ENCODE peak calls at places on chromosomes 6 and 20, in seven cellular contexts. M is HepG2, Z is K562, S is GM23338, L is GM12878, I is endothelial cell of umbilical vein, F is HCT116. D is an unnamed sample.
A peak's percentile ranks its signal among the peaks of the same experiment; 100 is the strongest.

GRCh38 chr20:46304361-46304760 is 3.9 kb downstream of the CDH22 start:
- DNase-seq in M (no peak), Z (no peak), S (no peak), L (no peak), I (no peak), F (no peak), D (no peak)

GRCh38 chr6:44955145-44955544 is 373.0 kb upstream of the RUNX2 start:
- DNase-seq in M (no peak), Z (no peak), S (no peak), L (no peak), I (no peak), F (no peak), D (no peak)

GRCh38 chr20:25500880-25501351 is 84.4 kb downstream of the NINL start:
- DNase-seq in M (no peak), Z (no peak), S (no peak), L (no peak), I (no peak), F (no peak), D (no peak)

GRCh38 chr6:17914651-17915050 is 72.8 kb downstream of the KIF13A start:
- DNase-seq in M (no peak), Z (no peak), S (no peak), L (no peak), I (no peak), F (no peak), D (no peak)

GRCh38 chr6:124028117-124028516 is 224.5 kb downstream of the NKAIN2 start:
- DNase-seq in M (no peak), Z (no peak), S (no peak), L (no peak), I (no peak), F (no peak), D (no peak)

GRCh38 chr6:166010136-166010535 is 157.5 kb downstream of the TBXT start:
- DNase-seq in M (no peak), Z (no peak), S (no peak), L (no peak), I (no peak), F (no peak), D (no peak)

GRCh38 chr20:1965520-1966278 is 28.2 kb downstream of the PDYN start:
- DNase-seq in M (peak; percentile 71), Z (peak; percentile 79), S (peak; percentile 90), L (peak; percentile 19), I (peak; percentile 63), F (peak; percentile 62), D (peak; percentile 89)

GRCh38 chr6:22877946-22878705 is 308.8 kb downstream of the HDGFL1 start:
- DNase-seq in M (no peak), Z (no peak), S (peak; percentile 88), L (no peak), I (no peak), F (no peak), D (peak; percentile 16)

GRCh38 chr6:24547243-24547642 is 52.5 kb downstream of the ALDH5A1 start:
- DNase-seq in M (peak; percentile 32), Z (no peak), S (peak; percentile 75), L (no peak), I (no peak), F (no peak), D (no peak)

GRCh38 chr6:92130944-92131343 is 1288.4 kb downstream of the EPHA7 start:
- DNase-seq in M (no peak), Z (no peak), S (no peak), L (no peak), I (no peak), F (no peak), D (no peak)

GRCh38 chr6:33481192-33481591 is 26.8 kb downstream of the ZBTB9 start:
- DNase-seq in M (no peak), Z (no peak), S (no peak), L (no peak), I (no peak), F (peak; percentile 6), D (no peak)

GRCh38 chr6:132412656-132413500 is 11.6 kb upstream of the MOXD1 start:
- DNase-seq in M (no peak), Z (no peak), S (no peak), L (no peak), I (no peak), F (no peak), D (no peak)

GRCh38 chr6:169235286-169235685 is 18.4 kb downstream of the THBS2 start:
- DNase-seq in M (no peak), Z (no peak), S (no peak), L (no peak), I (no peak), F (no peak), D (no peak)

GRCh38 chr20:22686097-22686496 is 101.7 kb upstream of the FOXA2 start:
- DNase-seq in M (peak; percentile 32), Z (peak; percentile 49), S (peak; percentile 85), L (no peak), I (peak; percentile 70), F (peak; percentile 46), D (no peak)

GRCh38 chr20:676315-676937 is 824 bp upstream of the SCRT2 start:
- DNase-seq in M (no peak), Z (peak; percentile 16), S (peak; percentile 45), L (no peak), I (no peak), F (no peak), D (no peak)

GRCh38 chr6:159978291-159979135 is 9.6 kb downstream of the IGF2R start:
- DNase-seq in M (no peak), Z (no peak), S (peak; percentile 52), L (peak; percentile 78), I (no peak), F (no peak), D (no peak)

GRCh38 chr20:57618091-57618765 is 2.0 kb downstream of the ZBP1 start:
- DNase-seq in M (no peak), Z (no peak), S (no peak), L (no peak), I (no peak), F (peak; percentile 57), D (no peak)

GRCh38 chr6:147805155-147805554 is 296.7 kb downstream of the SAMD5 start:
- DNase-seq in M (peak; percentile 38), Z (no peak), S (no peak), L (no peak), I (peak; percentile 28), F (no peak), D (no peak)

GRCh38 chr6:160355001-160355400 is 6.8 kb downstream of the SLC22A3 start:
- DNase-seq in M (no peak), Z (no peak), S (no peak), L (no peak), I (no peak), F (no peak), D (no peak)

GRCh38 chr20:2914160-2914559 is 40.9 kb downstream of the PTPRA start:
- DNase-seq in M (peak; percentile 71), Z (no peak), S (no peak), L (no peak), I (peak; percentile 36), F (no peak), D (no peak)

GRCh38 chr6:144285798-144286502 is 815 bp downstream of the UTRN start:
- DNase-seq in M (peak; percentile 24), Z (peak; percentile 11), S (peak; percentile 65), L (no peak), I (peak; percentile 74), F (no peak), D (no peak)
- TF ChIP-seq POLR2AphosphoS5 in M (peak; percentile 52), Z (no peak), S (no peak), L (no peak), I (peak; percentile 34), F (peak; percentile 32), D (no peak)

DNA sequence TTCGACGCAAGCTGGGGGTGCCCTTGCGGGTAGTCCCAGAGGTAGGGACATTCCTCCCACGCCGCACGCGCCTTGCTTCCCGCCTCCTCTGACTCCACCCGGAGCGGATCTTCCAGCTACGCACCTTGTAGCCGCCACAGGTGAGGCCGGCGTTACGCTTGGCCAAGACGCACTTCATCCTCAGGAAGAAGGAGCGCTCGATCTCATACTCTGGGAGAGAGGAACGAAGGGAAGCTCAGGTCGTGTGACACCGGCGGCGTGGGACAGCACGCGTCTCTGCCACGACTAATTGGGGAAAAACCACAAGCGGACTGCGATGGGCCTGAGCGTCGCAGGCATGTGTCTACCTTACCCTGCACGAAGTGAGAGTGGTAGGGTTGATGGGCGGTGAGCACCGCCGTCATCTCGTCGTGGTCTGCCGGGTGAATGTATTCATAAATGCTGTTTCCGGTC is 15.5 kb downstream of the SIM1 start:
- DNase-seq in M (no peak), Z (no peak), S (peak; percentile 44), L (no peak), I (no peak), F (no peak), D (no peak)
- TF ChIP-seq EZH2 in M (no peak), Z (no peak), S (peak; percentile 36), L (no peak), I (peak; percentile 56), F (no peak), D (no peak)

GRCh38 chr20:18979132-18979531 is 165.5 kb downstream of the SCP2D1 start:
- DNase-seq in M (no peak), Z (no peak), S (no peak), L (no peak), I (no peak), F (no peak), D (no peak)

GRCh38 chr20:18983796-18984195 is 170.2 kb downstream of the SCP2D1 start:
- DNase-seq in M (no peak), Z (no peak), S (no peak), L (no peak), I (no peak), F (no peak), D (no peak)

GRCh38 chr20:18985551-18985950 is 172.0 kb downstream of the SCP2D1 start:
- DNase-seq in M (no peak), Z (no peak), S (no peak), L (no peak), I (no peak), F (no peak), D (no peak)

GRCh38 chr20:18984238-18985200 is 170.9 kb downstream of the SCP2D1 start:
- DNase-seq in M (no peak), Z (peak; percentile 27), S (no peak), L (no peak), I (no peak), F (no peak), D (no peak)

GRCh38 chr20:18981956-18982539 is 168.5 kb downstream of the SCP2D1 start:
- DNase-seq in M (no peak), Z (no peak), S (no peak), L (no peak), I (no peak), F (no peak), D (no peak)
- TF ChIP-seq POLR2AphosphoS5 in M (no peak), Z (no peak), S (no peak), L (no peak), I (no peak), F (no peak), D (no peak)

GRCh38 chr6:41373367-41373918 is 38.0 kb downstream of the NCR2 start:
- DNase-seq in M (no peak), Z (no peak), S (no peak), L (no peak), I (no peak), F (no peak), D (no peak)

GRCh38 chr6:41370488-41371111 is 35.2 kb downstream of the NCR2 start:
- DNase-seq in M (no peak), Z (no peak), S (peak; percentile 49), L (no peak), I (no peak), F (no peak), D (peak; percentile 56)

GRCh38 chr6:41371992-41372525 is 36.7 kb downstream of the NCR2 start:
- DNase-seq in M (no peak), Z (no peak), S (peak; percentile 70), L (no peak), I (no peak), F (no peak), D (no peak)

GRCh38 chr6:41372526-41373366 is 37.3 kb downstream of the NCR2 start:
- DNase-seq in M (peak; percentile 49), Z (no peak), S (peak; percentile 70), L (no peak), I (no peak), F (no peak), D (no peak)

GRCh38 chr6:41371461-41371991 is 36.1 kb downstream of the NCR2 start:
- DNase-seq in M (no peak), Z (no peak), S (peak; percentile 82), L (no peak), I (peak; percentile 33), F (no peak), D (no peak)
- TF ChIP-seq EZH2 in M (no peak), Z (no peak), S (peak; percentile 73), L (no peak), I (no peak), F (no peak), D (no peak)